ENCODE peak calls at places on chromosomes 4 and X, in five cellular contexts. K is effector memory CD4-positive, alpha-beta T cell; N is ovary; P is GM23248; M is A673. A is an unnamed sample. For H3K9me3, the result is how much of the 10 kb centered on the place peaks cover.

GRCh38 chr4:62771656-62772557 is 1571.8 kb downstream of the ADGRL3 start:
- DNase-seq in K (no peak), N (no peak), P (no peak), M (no peak), A (no peak)

GRCh38 chrX:68139791-68140190 is 293.5 kb downstream of the OPHN1 start:
- DNase-seq in K (no peak), N (no peak), P (peak), M (no peak), A (no peak)

GRCh38 chr4:2417765-2418651 is at the start of gene ZFYVE28:
- DNase-seq in K (no peak), N (no peak), P (peak), M (peak), A (no peak)

GRCh38 chr4:158624889-158625478 is 46.7 kb downstream of the C4orf46 start:
- DNase-seq in K (no peak), N (no peak), P (peak), M (peak), A (peak)

GRCh38 chr4:156295676-156296075 is 342.0 kb upstream of the CTSO start:
- DNase-seq in K (no peak), N (no peak), P (peak), M (no peak), A (no peak)

GRCh38 chrX:1244164-1245076 is 24.2 kb upstream of the CSF2RA start:
- DNase-seq in K (no peak), N (no peak), P (no peak), M (peak), A (no peak)

GRCh38 chr4:105838082-105838481 is 57.2 kb upstream of the NPNT start:
- DNase-seq in K (no peak), N (no peak), P (no peak), M (no peak), A (no peak)

GRCh38 chr4:80265571-80266266 is 745 bp upstream of the FGF5 start:
- DNase-seq in K (no peak), N (no peak), P (peak), M (no peak), A (no peak)

GRCh38 chrX:13755254-13755653 is 20.7 kb downstream of the OFD1 start:
- DNase-seq in K (no peak), N (no peak), P (no peak), M (no peak), A (no peak)

GRCh38 chr4:9963328-9963727 is 58.0 kb downstream of the SLC2A9 start:
- DNase-seq in K (no peak), N (no peak), P (no peak), M (no peak), A (no peak)

GRCh38 chr4:76748649-76749048 is 149.3 kb downstream of the SOWAHB start:
- DNase-seq in K (no peak), N (no peak), P (peak), M (peak), A (no peak)

GRCh38 chr4:94641702-94642560 is 115.8 kb upstream of the BMPR1B start:
- DNase-seq in K (no peak), N (no peak), P (peak), M (no peak), A (no peak)

GRCh38 chr4:129570326-129570725 is 474.4 kb downstream of the C4orf33 start:
- DNase-seq in K (no peak), N (no peak), P (no peak), M (no peak), A (no peak)

GRCh38 chr4:30537462-30537861 is 182.7 kb upstream of the PCDH7 start:
- DNase-seq in K (no peak), N (no peak), P (peak), M (peak), A (no peak)

GRCh38 chrX:133294126-133294525 is 76.0 kb upstream of the TFDP3 start:
- DNase-seq in K (no peak), N (no peak), P (peak), M (no peak), A (no peak)

GRCh38 chrX:8811611-8812010 is 10.4 kb upstream of the FAM9A start:
- DNase-seq in K (no peak), N (no peak), P (no peak), M (no peak), A (no peak)

GRCh38 chrX:53128097-53128749 is 34.3 kb downstream of the KANTR start:
- DNase-seq in K (no peak), N (no peak), P (peak), M (no peak), A (no peak)

GRCh38 chrX:105648732-105649131 is 173.6 kb upstream of the NRK start:
- DNase-seq in K (no peak), N (no peak), P (no peak), M (no peak), A (no peak)

GRCh38 chrX:140821280-140821679 is 111.7 kb downstream of the LINC00632 start:
- DNase-seq in K (no peak), N (no peak), P (no peak), M (no peak), A (no peak)

GRCh38 chr4:158121203-158121586 is 51.6 kb downstream of the GASK1B start:
- DNase-seq in K (no peak), N (peak), P (peak), M (no peak), A (no peak)

GRCh38 chr4:60042231-60042652 is 1157.9 kb upstream of the ADGRL3 start:
- DNase-seq in K (no peak), N (no peak), P (no peak), M (no peak), A (no peak)

GRCh38 chr4:16439771-16440170 is 213.5 kb upstream of the TAPT1 start:
- DNase-seq in K (no peak), N (no peak), P (no peak), M (no peak), A (no peak)

GRCh38 chr4:33482773-33483172 is 2761.5 kb downstream of the ARAP2 start:
- DNase-seq in K (no peak), N (no peak), P (no peak), M (no peak), A (no peak)

GRCh38 chr4:33477715-33478114 is 2757.5 kb downstream of the PCDH7 start:
- DNase-seq in K (no peak), N (no peak), P (no peak), M (no peak), A (no peak)
- H3K9me3 ChIP-seq in K (under half), N (under half), P (under half), M (under half), A (under half)

GRCh38 chr4:14802596-14802995 is 199.7 kb upstream of the CPEB2 start:
- DNase-seq in K (no peak), N (no peak), P (no peak), M (no peak), A (no peak)

GRCh38 chr4:14800977-14801376 is 201.3 kb upstream of the CPEB2 start:
- DNase-seq in K (no peak), N (no peak), P (no peak), M (no peak), A (no peak)
- H3K9me3 ChIP-seq in K (under half), N (under half), P (under half), M (under half), A (under half)

GRCh38 chr4:6303943-6304342 is 34.3 kb downstream of the WFS1 start:
- DNase-seq in K (no peak), N (no peak), P (no peak), M (no peak), A (no peak)
- H3K9me3 ChIP-seq in K (under half), N (under half), P (under half), M (under half), A (under half)

DNA sequence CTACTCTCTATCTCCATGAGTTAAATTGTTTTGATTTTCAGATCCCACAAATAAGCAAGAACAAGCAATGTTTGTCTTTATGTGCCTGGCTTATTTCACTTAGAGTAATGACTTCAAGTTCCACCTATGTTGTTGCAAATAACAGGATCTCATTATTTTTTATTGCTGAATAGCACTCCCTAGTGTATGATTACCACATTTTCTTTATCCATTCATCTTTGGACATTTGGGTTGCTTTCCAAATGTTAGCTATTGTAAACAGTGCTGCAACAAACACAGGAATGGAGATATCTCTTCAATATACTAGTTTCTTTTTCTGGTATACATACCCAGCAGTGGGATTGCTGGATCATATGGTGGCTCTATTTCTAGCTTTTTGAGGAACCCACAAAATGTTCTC is 136.0 kb downstream of the SLITRK2 start:
- DNase-seq in K (no peak), N (no peak), P (no peak), M (no peak), A (no peak)
- H3K9me3 ChIP-seq in K (under half), N (under half), P (under half), M (under half), A (under half)

DNA sequence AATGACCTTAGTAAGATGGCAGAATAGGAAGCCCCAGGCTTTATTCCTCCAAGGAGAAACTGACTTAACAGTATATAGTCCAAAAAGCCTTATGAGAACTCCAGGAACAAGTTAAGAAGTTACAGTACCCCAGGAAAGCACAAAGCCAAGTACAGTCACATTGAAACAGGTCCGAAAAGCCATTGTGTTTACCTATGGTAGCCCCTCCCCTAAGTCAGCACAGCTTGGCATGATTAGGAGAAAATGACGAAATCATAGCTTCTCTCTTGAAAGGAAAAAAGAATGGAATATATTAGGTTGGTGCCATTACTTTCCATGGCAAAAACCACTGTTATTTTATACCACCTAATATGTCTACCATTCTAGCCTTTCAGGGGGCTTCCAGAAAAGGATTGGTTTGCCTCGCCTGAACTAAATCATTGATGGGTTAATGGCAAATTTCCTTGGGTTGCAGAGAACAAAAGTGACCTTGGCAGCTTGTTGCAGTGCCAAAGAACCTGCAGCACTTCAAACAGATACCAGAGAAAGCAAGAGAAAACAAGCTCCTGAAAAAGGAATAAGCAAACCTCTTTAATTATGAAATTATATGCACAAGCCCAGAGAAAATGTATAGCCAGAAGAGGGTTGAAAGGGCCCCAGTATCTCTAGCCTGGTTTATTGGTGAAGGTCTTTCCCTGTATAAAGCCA is 130.6 kb downstream of the PTCHD1 start:
- DNase-seq in K (no peak), N (no peak), P (no peak), M (no peak), A (no peak)
- H3K9me3 ChIP-seq in K (under half), N (under half), P (under half), M (under half), A (under half)

DNA sequence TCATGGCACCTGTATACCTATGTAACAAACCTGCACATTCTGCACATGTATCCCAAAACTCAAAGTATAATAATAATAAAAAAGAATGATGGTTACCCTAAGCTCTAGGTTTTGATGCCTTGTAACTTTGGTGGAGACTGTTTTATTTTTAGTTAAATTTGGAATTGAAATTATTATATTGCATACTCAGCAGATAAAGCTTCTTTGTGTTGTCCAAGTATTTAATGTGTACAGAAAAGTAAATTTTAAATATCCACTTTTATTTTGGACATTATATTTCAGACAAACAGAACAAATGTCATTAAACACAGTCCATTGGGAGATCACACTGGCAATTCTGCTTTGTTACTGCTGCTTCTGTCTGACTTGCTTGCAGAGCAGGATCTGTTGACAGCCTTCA is 684.5 kb upstream of the CT83 start:
- DNase-seq in K (no peak), N (no peak), P (no peak), M (no peak), A (no peak)
- H3K9me3 ChIP-seq in K (under half), N (under half), P (under half), M (under half), A (under half)

GRCh38 chrX:72230290-72230689 is 8.5 kb downstream of the ERCC6L start:
- DNase-seq in K (no peak), N (no peak), P (no peak), M (no peak), A (no peak)
- H3K9me3 ChIP-seq in K (under half), N (under half), P (under half), M (under half), A (under half)

GRCh38 chrX:66000178-66000577 is 39.7 kb downstream of the VSIG4 start:
- DNase-seq in K (no peak), N (no peak), P (no peak), M (no peak), A (no peak)

GRCh38 chrX:65997978-65998717 is 41.7 kb downstream of the VSIG4 start:
- DNase-seq in K (no peak), N (no peak), P (no peak), M (no peak), A (no peak)

GRCh38 chrX:66000628-66001275 is 39.1 kb downstream of the VSIG4 start:
- DNase-seq in K (no peak), N (no peak), P (no peak), M (no peak), A (no peak)

GRCh38 chrX:65999029-65999562 is 40.8 kb downstream of the VSIG4 start:
- DNase-seq in K (no peak), N (no peak), P (no peak), M (no peak), A (no peak)

GRCh38 chrX:65999563-66000148 is 40.2 kb downstream of the VSIG4 start:
- DNase-seq in K (no peak), N (no peak), P (no peak), M (no peak), A (no peak)
- H3K9me3 ChIP-seq in K (under half), N (under half), P (under half), M (under half), A (under half)

DNA sequence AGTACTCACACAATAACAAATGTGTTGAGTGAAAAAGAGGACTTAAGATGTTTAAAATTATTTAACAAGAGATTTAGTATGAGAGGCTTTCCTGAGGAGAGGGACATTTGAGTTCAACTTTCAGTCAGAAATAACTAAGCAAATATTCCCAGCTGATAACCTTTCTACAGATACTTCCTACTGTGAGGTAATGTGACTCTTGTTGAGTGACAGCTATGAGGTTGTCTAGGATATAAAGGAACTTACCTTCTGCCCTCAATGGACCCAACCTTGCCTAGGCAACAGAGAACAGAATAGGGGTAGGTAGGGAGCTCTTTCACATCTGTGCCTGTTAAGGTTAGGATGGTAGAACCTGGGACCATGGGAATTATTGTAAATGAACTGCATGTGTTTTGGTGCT is 54.7 kb downstream of the GLUD2 start:
- DNase-seq in K (no peak), N (no peak), P (no peak), M (no peak), A (no peak)
- H3K9me3 ChIP-seq in K (under half), N (under half), P (under half), M (under half), A (under half)